ENCODE peak calls at places on chromosomes 7 and 10, in four cellular contexts. One of them, this sample, is unnamed.

GRCh38 chr7:135862586-135863361 is 114.2 kb upstream of the FAM180A start:
- DNase-seq in AG09319: no peak
- DNase-seq in OCI-LY7: no peak
- DNase-seq in A673: no peak
- DNase-seq in this sample: no peak

GRCh38 chr10:118407026-118407425 is 64.9 kb upstream of the FAM204A start:
- DNase-seq in AG09319: no peak
- DNase-seq in OCI-LY7: no peak
- DNase-seq in A673: no peak
- DNase-seq in this sample: no peak

GRCh38 chr7:124765401-124766352 is at the start of gene GPR37:
- DNase-seq in AG09319: no peak
- DNase-seq in OCI-LY7: no peak
- DNase-seq in A673: peak
- DNase-seq in this sample: peak

GRCh38 chr10:94607111-94607510 is 61.5 kb downstream of the HELLS start:
- DNase-seq in AG09319: no peak
- DNase-seq in OCI-LY7: no peak
- DNase-seq in A673: no peak
- DNase-seq in this sample: no peak

GRCh38 chr7:149870701-149871483 is 2.9 kb upstream of the ATP6V0E2 start:
- DNase-seq in AG09319: no peak
- DNase-seq in OCI-LY7: no peak
- DNase-seq in A673: no peak
- DNase-seq in this sample: no peak

GRCh38 chr7:84044834-84045233 is 149.8 kb downstream of the SEMA3A start:
- DNase-seq in AG09319: no peak
- DNase-seq in OCI-LY7: no peak
- DNase-seq in A673: no peak
- DNase-seq in this sample: no peak

GRCh38 chr7:22442887-22443369 is 57.1 kb downstream of the STEAP1B start:
- DNase-seq in AG09319: no peak
- DNase-seq in OCI-LY7: no peak
- DNase-seq in A673: no peak
- DNase-seq in this sample: no peak

GRCh38 chr7:74364061-74364460 is 74.9 kb downstream of the CLIP2 start:
- DNase-seq in AG09319: no peak
- DNase-seq in OCI-LY7: no peak
- DNase-seq in A673: no peak
- DNase-seq in this sample: no peak

GRCh38 chr10:79296431-79296830 is 50.8 kb upstream of the PPIF start:
- DNase-seq in AG09319: no peak
- DNase-seq in OCI-LY7: no peak
- DNase-seq in A673: no peak
- DNase-seq in this sample: no peak

GRCh38 chr7:7790041-7790751 is 71.8 kb upstream of the RPA3 start:
- DNase-seq in AG09319: no peak
- DNase-seq in OCI-LY7: no peak
- DNase-seq in A673: no peak
- DNase-seq in this sample: no peak

GRCh38 chr10:50552308-50552707 is 71.4 kb downstream of the SGMS1 start:
- DNase-seq in AG09319: peak
- DNase-seq in OCI-LY7: no peak
- DNase-seq in A673: no peak
- DNase-seq in this sample: no peak

GRCh38 chr10:120945801-120946302 is 94.7 kb downstream of the WDR11 start:
- DNase-seq in AG09319: no peak
- DNase-seq in OCI-LY7: no peak
- DNase-seq in A673: no peak
- DNase-seq in this sample: no peak

GRCh38 chr7:13442226-13442625 is 547.2 kb downstream of the ETV1 start:
- DNase-seq in AG09319: no peak
- DNase-seq in OCI-LY7: no peak
- DNase-seq in A673: no peak
- DNase-seq in this sample: no peak

GRCh38 chr7:26550492-26550891 is 258.8 kb downstream of the SNX10 start:
- DNase-seq in AG09319: no peak
- DNase-seq in OCI-LY7: no peak
- DNase-seq in A673: no peak
- DNase-seq in this sample: no peak

GRCh38 chr10:57992321-57993077 is 275.2 kb downstream of the IPMK start:
- DNase-seq in AG09319: no peak
- DNase-seq in OCI-LY7: no peak
- DNase-seq in A673: no peak
- DNase-seq in this sample: no peak

GRCh38 chr7:141754939-141755338 is 9.0 kb upstream of the TAS2R3 start:
- DNase-seq in AG09319: no peak
- DNase-seq in OCI-LY7: peak
- DNase-seq in A673: peak
- DNase-seq in this sample: no peak

GRCh38 chr7:6221340-6222319 is 50.8 kb downstream of the CYTH3 start:
- DNase-seq in AG09319: no peak
- DNase-seq in OCI-LY7: no peak
- DNase-seq in A673: no peak
- DNase-seq in this sample: no peak

GRCh38 chr10:30348378-30348776 is 701 bp downstream of the MTPAP start:
- DNase-seq in AG09319: no peak
- DNase-seq in OCI-LY7: peak
- DNase-seq in A673: no peak
- DNase-seq in this sample: no peak

GRCh38 chr10:132690821-132691610 is 94.9 kb downstream of the NKX6-2 start:
- DNase-seq in AG09319: no peak
- DNase-seq in OCI-LY7: no peak
- DNase-seq in A673: no peak
- DNase-seq in this sample: no peak

GRCh38 chr7:50672045-50672444 is 106.8 kb upstream of the DDC start:
- DNase-seq in AG09319: no peak
- DNase-seq in OCI-LY7: no peak
- DNase-seq in A673: no peak
- DNase-seq in this sample: no peak

GRCh38 chr10:8088504-8088903 is 34.0 kb downstream of the GATA3 start:
- DNase-seq in AG09319: no peak
- DNase-seq in OCI-LY7: no peak
- DNase-seq in A673: peak
- DNase-seq in this sample: no peak

GRCh38 chr10:47278152-47278473 is 21.9 kb upstream of the GDF10 start:
- DNase-seq in AG09319: no peak
- DNase-seq in OCI-LY7: no peak
- DNase-seq in A673: no peak
- DNase-seq in this sample: no peak

GRCh38 chr10:27150261-27150660 is 3.9 kb downstream of the YME1L1 start:
- DNase-seq in AG09319: no peak
- DNase-seq in OCI-LY7: no peak
- DNase-seq in A673: no peak
- DNase-seq in this sample: no peak

GRCh38 chr10:17003151-17003550 is 126.5 kb downstream of the CUBN start:
- DNase-seq in AG09319: no peak
- DNase-seq in OCI-LY7: no peak
- DNase-seq in A673: peak
- DNase-seq in this sample: no peak

GRCh38 chr7:149060161-149060560 is 30.4 kb downstream of the ZNF786 start:
- DNase-seq in AG09319: no peak
- DNase-seq in OCI-LY7: no peak
- DNase-seq in A673: no peak
- DNase-seq in this sample: no peak

GRCh38 chr10:73110345-73110849 is at the start of gene NUDT13:
- DNase-seq in AG09319: no peak
- DNase-seq in OCI-LY7: no peak
- DNase-seq in A673: peak
- DNase-seq in this sample: peak

GRCh38 chr10:45063605-45064231 is 63.0 kb downstream of the ZNF22 start:
- DNase-seq in AG09319: no peak
- DNase-seq in OCI-LY7: no peak
- DNase-seq in A673: no peak
- DNase-seq in this sample: no peak

GRCh38 chr10:34581871-34582532 is 233.1 kb downstream of the PARD3 start:
- DNase-seq in AG09319: no peak
- DNase-seq in OCI-LY7: no peak
- DNase-seq in A673: peak
- DNase-seq in this sample: no peak

GRCh38 chr7:69643708-69644445 is 45.6 kb downstream of the AUTS2 start:
- DNase-seq in AG09319: no peak
- DNase-seq in OCI-LY7: no peak
- DNase-seq in A673: no peak
- DNase-seq in this sample: no peak

GRCh38 chr7:132275384-132275783 is 300.9 kb downstream of the PLXNA4 start:
- DNase-seq in AG09319: no peak
- DNase-seq in OCI-LY7: no peak
- DNase-seq in A673: no peak
- DNase-seq in this sample: no peak

GRCh38 chr10:288605-289200 is 153.4 kb downstream of the ZMYND11 start:
- DNase-seq in AG09319: no peak
- DNase-seq in OCI-LY7: peak
- DNase-seq in A673: no peak
- DNase-seq in this sample: no peak

GRCh38 chr10:290026-290725 is 154.9 kb downstream of the ZMYND11 start:
- DNase-seq in AG09319: peak
- DNase-seq in OCI-LY7: no peak
- DNase-seq in A673: peak
- DNase-seq in this sample: no peak

GRCh38 chr10:287029-287428 is 151.8 kb downstream of the ZMYND11 start:
- DNase-seq in AG09319: no peak
- DNase-seq in OCI-LY7: no peak
- DNase-seq in A673: no peak
- DNase-seq in this sample: no peak

GRCh38 chr10:289581-289980 is 154.3 kb downstream of the ZMYND11 start:
- DNase-seq in AG09319: no peak
- DNase-seq in OCI-LY7: no peak
- DNase-seq in A673: no peak
- DNase-seq in this sample: no peak

DNA sequence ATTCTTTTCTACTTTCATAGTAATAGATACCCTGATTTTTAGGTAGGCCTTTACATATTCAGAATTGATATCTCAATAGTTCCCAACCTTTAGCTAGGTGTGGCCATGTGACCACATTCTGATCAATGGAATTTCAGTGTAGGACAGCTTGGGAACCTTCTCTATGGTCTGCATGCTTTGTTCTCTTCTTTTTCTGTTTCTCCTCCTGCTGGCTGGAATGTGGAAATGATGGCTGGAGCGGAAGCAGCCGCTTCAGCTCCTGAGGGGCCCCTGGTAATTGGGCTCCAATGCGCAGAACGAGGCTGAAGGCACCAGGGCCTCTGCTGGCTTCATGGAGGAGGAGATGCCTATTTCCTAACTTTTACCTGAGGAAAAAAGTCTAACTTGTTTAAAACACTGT is 152.6 kb downstream of the ZMYND11 start:
- DNase-seq in AG09319: no peak
- DNase-seq in OCI-LY7: no peak
- DNase-seq in A673: peak
- DNase-seq in this sample: no peak
- TF ChIP-seq CTCF in AG09319: peak
- TF ChIP-seq CTCF in OCI-LY7: peak
- TF ChIP-seq CTCF in A673: peak
- TF ChIP-seq CTCF in this sample: peak

GRCh38 chr10:69503896-69504265 is 52.6 kb downstream of the TSPAN15 start:
- DNase-seq in AG09319: no peak
- DNase-seq in OCI-LY7: no peak
- DNase-seq in A673: no peak
- DNase-seq in this sample: no peak
- TF ChIP-seq CTCF in AG09319: no peak
- TF ChIP-seq CTCF in OCI-LY7: no peak
- TF ChIP-seq CTCF in A673: no peak
- TF ChIP-seq CTCF in this sample: no peak

GRCh38 chr10:77716943-77717735 is 79.5 kb upstream of the KCNMA1 start:
- DNase-seq in AG09319: no peak
- DNase-seq in OCI-LY7: no peak
- DNase-seq in A673: peak
- DNase-seq in this sample: no peak

GRCh38 chr10:77713506-77714280 is 76.1 kb upstream of the KCNMA1 start:
- DNase-seq in AG09319: no peak
- DNase-seq in OCI-LY7: no peak
- DNase-seq in A673: peak
- DNase-seq in this sample: no peak

GRCh38 chr10:77715536-77715935 is 77.9 kb upstream of the KCNMA1 start:
- DNase-seq in AG09319: no peak
- DNase-seq in OCI-LY7: no peak
- DNase-seq in A673: no peak
- DNase-seq in this sample: no peak

GRCh38 chr10:77712207-77712606 is 74.6 kb upstream of the KCNMA1 start:
- DNase-seq in AG09319: no peak
- DNase-seq in OCI-LY7: no peak
- DNase-seq in A673: no peak
- DNase-seq in this sample: no peak

GRCh38 chr10:77715081-77715480 is 77.5 kb upstream of the KCNMA1 start:
- DNase-seq in AG09319: no peak
- DNase-seq in OCI-LY7: peak
- DNase-seq in A673: no peak
- DNase-seq in this sample: no peak
- TF ChIP-seq CTCF in AG09319: no peak
- TF ChIP-seq CTCF in OCI-LY7: peak
- TF ChIP-seq CTCF in A673: peak
- TF ChIP-seq CTCF in this sample: peak

GRCh38 chr10:10787586-10787985 is 230.1 kb upstream of the CELF2 start:
- DNase-seq in AG09319: no peak
- DNase-seq in OCI-LY7: no peak
- DNase-seq in A673: no peak
- DNase-seq in this sample: no peak

GRCh38 chr10:10788761-10789160 is 228.9 kb upstream of the CELF2 start:
- DNase-seq in AG09319: no peak
- DNase-seq in OCI-LY7: no peak
- DNase-seq in A673: no peak
- DNase-seq in this sample: no peak

GRCh38 chr10:10782603-10783002 is 235.1 kb upstream of the CELF2 start:
- DNase-seq in AG09319: no peak
- DNase-seq in OCI-LY7: no peak
- DNase-seq in A673: no peak
- DNase-seq in this sample: no peak

GRCh38 chr10:10786334-10787090 is 231.2 kb upstream of the CELF2 start:
- DNase-seq in AG09319: no peak
- DNase-seq in OCI-LY7: no peak
- DNase-seq in A673: no peak
- DNase-seq in this sample: no peak

DNA sequence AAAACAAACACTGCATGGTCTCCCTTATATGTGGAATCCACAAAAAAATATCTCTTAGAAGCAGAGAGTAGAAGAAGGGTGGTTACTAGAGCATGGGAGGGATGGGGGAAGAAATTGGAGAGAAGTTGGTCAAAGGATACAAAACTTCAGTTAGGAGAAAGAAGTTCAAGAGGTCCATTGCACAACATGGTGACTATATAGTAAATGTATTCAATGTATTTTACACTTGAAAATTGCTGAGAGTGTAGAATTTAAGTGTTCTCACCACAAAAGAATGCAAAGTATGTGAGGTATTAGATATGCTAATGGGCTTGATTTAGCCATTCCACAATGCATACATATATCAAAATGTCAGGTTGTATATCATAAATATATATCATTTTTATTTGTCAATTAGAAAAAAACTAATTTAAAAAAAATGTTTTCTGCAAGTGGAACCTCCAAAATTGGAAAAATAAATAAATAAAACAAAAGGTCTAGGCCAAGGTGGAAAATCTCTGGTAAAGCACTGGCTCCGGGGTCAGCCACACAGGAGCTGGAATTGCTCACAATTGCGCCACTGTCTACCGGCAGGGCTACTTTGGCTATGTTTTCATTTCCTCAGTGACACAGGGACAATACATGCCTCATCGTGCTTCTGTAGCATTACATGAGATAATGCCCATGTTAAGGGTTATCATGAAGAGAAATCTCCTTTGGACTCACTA is 231.9 kb upstream of the CELF2 start:
- DNase-seq in AG09319: no peak
- DNase-seq in OCI-LY7: no peak
- DNase-seq in A673: peak
- DNase-seq in this sample: no peak
- TF ChIP-seq CTCF in AG09319: no peak
- TF ChIP-seq CTCF in OCI-LY7: no peak
- TF ChIP-seq CTCF in A673: no peak
- TF ChIP-seq CTCF in this sample: no peak